ENCODE peak calls at places on chromosomes 7 and 10, in nine cellular contexts. X is GM23248, N is hepatocyte, K is HCT116, D is PC-3, Y is neural progenitor cell, Q is SK-N-SH, P is GM23338, L is MM.1S. F is an unnamed sample.

GRCh38 chr7:151143261-151144015 is 24.1 kb downstream of the GBX1 start:
- DNase-seq in Y (no peak), X (no peak), L (no peak), K (no peak), Q (no peak), P (no peak), N (no peak), D (no peak), F (no peak)

GRCh38 chr7:1839701-1840100 is 169.6 kb downstream of the ELFN1 start:
- DNase-seq in N (no peak), Q (peak; percentile 82), L (no peak), X (no peak), P (no peak), Y (no peak), D (no peak), K (no peak), F (no peak)

GRCh38 chr7:34748244-34749039 is 90.4 kb downstream of the NPSR1 start:
- DNase-seq in N (peak; percentile 81), L (peak; percentile 35), Y (no peak), P (peak; percentile 14), K (peak; percentile 89), D (peak; percentile 97), Q (peak; percentile 19), X (peak; percentile 67), F (no peak)

GRCh38 chr7:97555845-97556431 is 175.9 kb upstream of the TAC1 start:
- DNase-seq in L (no peak), K (no peak), X (no peak), Y (peak; percentile 3), Q (no peak), D (peak; percentile 39), P (peak; percentile 31), N (no peak), F (no peak)

GRCh38 chr10:70932415-70933196 is 44.2 kb upstream of the PCBD1 start:
- DNase-seq in N (peak; percentile 70), Y (no peak), X (peak; percentile 10), K (no peak), Q (peak; percentile 32), P (no peak), L (no peak), D (no peak), F (no peak)

GRCh38 chr7:14714161-14714728 is 188.3 kb downstream of the DGKB start:
- DNase-seq in K (no peak), Y (no peak), P (no peak), L (no peak), D (no peak), X (no peak), Q (no peak), N (no peak), F (no peak)

GRCh38 chr10:52483587-52483986 is 169.5 kb downstream of the DKK1 start:
- DNase-seq in X (no peak), D (no peak), Q (no peak), Y (no peak), N (no peak), L (peak; percentile 84), P (no peak), K (no peak), F (no peak)

GRCh38 chr7:34091330-34091917 is 186.1 kb downstream of the BMPER start:
- DNase-seq in N (peak; percentile 49), L (peak; percentile 59), P (peak; percentile 78), X (peak; percentile 70), Q (peak; percentile 33), D (peak; percentile 63), K (peak; percentile 43), Y (peak; percentile 63), F (peak; percentile 11)

GRCh38 chr7:129949292-129950133 is 3.2 kb downstream of the UBE2H start:
- DNase-seq in X (peak; percentile 91), Y (peak; percentile 64), L (peak; percentile 41), P (peak; percentile 72), Q (peak; percentile 47), N (peak; percentile 62), K (peak; percentile 40), D (peak; percentile 83), F (peak; percentile 26)

GRCh38 chr10:113947138-113948011 is 92.9 kb downstream of the NHLRC2 start:
- DNase-seq in N (peak; percentile 54), K (no peak), X (no peak), Q (peak; percentile 31), P (no peak), L (peak; percentile 19), D (peak; percentile 17), Y (no peak), F (no peak)

GRCh38 chr10:63866075-63866746 is 345.0 kb downstream of the REEP3 start:
- DNase-seq in Q (peak; percentile 74), N (peak; percentile 84), X (peak; percentile 79), Y (peak; percentile 88), K (peak; percentile 56), L (peak; percentile 57), D (peak; percentile 87), P (peak; percentile 91), F (peak; percentile 46)

GRCh38 chr10:124533266-124533665 is 71.6 kb downstream of the LHPP start:
- DNase-seq in D (no peak), K (no peak), Q (no peak), Y (no peak), X (no peak), L (no peak), N (no peak), P (no peak), F (no peak)

GRCh38 chr10:116417821-116418220 is 9.8 kb upstream of the PNLIPRP3 start:
- DNase-seq in N (no peak), L (no peak), D (peak; percentile 5), K (no peak), Y (no peak), X (peak; percentile 36), Q (no peak), P (no peak), F (no peak)

GRCh38 chr7:130887182-130888016 is 153.4 kb upstream of the KLF14 start:
- DNase-seq in N (no peak), X (peak; percentile 91), Q (no peak), K (peak; percentile 80), D (peak; percentile 91), Y (no peak), P (no peak), L (no peak), F (no peak)

GRCh38 chr7:44215531-44215930 is 14.8 kb downstream of the YKT6 start:
- DNase-seq in D (no peak), L (no peak), Y (no peak), P (no peak), N (no peak), X (no peak), K (no peak), Q (peak; percentile 38), F (no peak)

GRCh38 chr7:155947051-155947450 is 134.8 kb upstream of the SHH start:
- DNase-seq in Q (no peak), X (no peak), N (no peak), Y (no peak), K (no peak), P (no peak), D (peak; percentile 85), L (no peak), F (no peak)

GRCh38 chr10:27225642-27226257 is 14.8 kb downstream of the ACBD5 start:
- DNase-seq in Q (no peak), N (no peak), P (no peak), K (no peak), D (no peak), Y (no peak), L (no peak), X (no peak), F (no peak)

GRCh38 chr10:62130948-62131347 is 137.7 kb downstream of the RTKN2 start:
- DNase-seq in L (no peak), Y (no peak), K (no peak), P (no peak), N (no peak), Q (no peak), X (peak; percentile 91), D (peak; percentile 100), F (no peak)
- TF ChIP-seq EZH2phosphoT487 in L (no peak), Y (no peak), K (no peak), P (no peak), N (no peak), Q (no peak), X (no peak), D (no peak), F (no peak)

DNA sequence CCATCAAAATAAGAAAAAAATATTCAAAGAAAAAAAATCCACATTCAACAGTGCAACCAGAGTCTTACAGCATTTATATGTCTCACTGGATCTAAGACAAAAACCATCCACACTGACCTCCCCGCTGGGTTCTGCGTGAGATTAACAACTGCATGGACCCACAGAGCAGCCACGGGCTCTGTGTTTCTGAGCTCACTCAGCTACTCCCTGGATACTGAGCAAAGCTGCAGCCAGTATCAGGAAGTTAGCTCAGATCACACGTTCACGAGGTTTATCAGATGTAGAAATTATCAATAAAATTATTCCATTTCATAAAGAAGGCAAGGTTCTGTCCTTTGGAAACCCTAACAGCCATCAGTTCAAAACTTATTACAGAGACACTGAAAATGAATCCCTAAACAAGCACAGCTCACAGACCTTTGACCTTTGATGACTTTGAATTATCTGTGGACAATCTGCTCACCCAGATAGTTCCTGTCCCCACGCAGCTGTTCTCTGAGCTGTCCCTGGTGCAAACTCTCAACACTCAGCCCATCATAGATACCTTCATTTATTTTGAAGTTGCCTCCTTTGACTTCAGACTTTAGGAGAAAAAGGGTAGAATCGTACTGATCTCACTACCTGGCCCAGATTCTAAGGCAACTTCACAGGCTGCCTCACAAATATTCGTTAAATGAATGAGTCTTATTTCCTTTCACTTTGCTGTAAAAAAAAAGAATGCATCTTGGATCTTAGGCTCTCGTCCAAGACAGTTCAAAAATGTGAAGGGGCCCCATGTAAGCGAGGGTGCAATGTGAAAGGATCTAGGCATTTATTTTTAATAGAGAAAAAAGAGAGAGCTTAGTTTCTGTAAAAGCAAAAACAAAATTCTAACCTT is 67.8 kb upstream of the SVIL start:
- DNase-seq in L (no peak), Y (no peak), D (no peak), N (no peak), P (no peak), X (peak; percentile 19), Q (no peak), K (no peak), F (no peak)
- H3K4me2 ChIP-seq in L (no peak overlapping the region), Y (no peak overlapping the region), D (no peak overlapping the region), N (peak overlapping the region; percentile 42), P (no peak overlapping the region), X (peak overlapping the region; percentile 65), Q (peak overlapping the region; percentile 47), K (no peak overlapping the region), F (no peak overlapping the region)

DNA sequence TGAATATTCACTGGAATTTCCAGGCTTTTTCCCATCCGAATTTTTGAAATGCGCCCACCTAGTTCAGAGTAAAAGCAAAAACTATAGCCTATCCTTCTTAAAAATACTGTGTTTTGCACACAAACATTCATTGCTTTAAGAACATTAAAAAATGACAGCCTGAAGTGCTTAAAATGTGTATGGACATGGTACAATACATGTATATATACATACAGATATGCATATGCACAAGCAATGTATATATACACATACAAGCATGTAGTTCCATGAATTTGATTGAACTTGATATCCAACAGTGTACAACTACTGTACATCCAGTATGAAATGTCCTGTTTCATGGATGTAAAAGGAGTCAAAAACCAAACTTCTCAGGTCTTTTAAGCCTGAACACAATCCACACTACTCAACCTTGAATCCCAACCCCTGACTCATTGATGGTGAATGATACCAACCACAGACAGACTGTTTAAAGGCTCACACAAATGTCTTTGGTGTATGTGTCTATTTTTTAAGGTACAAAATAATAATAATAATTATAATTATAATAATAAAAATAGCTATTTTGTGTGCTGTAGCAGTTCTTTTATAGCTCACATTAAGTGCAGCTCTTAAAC is 14.8 kb downstream of the INHBA start:
- DNase-seq in P (no peak), X (peak; percentile 55), Y (no peak), K (no peak), N (no peak), L (no peak), Q (no peak), D (peak; percentile 58), F (no peak)
- H4K20me1 ChIP-seq in P (no peaks in the 10 kb centered on the region), X (no peaks in the 10 kb centered on the region), Y (no peaks in the 10 kb centered on the region), K (no peaks in the 10 kb centered on the region), N (no peaks in the 10 kb centered on the region), L (no peaks in the 10 kb centered on the region), Q (peaks cover 53% of the 10 kb centered on the region), D (no peaks in the 10 kb centered on the region), F (no peaks in the 10 kb centered on the region)

GRCh38 chr10:76408646-76409045 is 977.2 kb downstream of the LRMDA start:
- DNase-seq in Q (no peak), D (no peak), P (no peak), X (peak; percentile 11), N (no peak), Y (no peak), K (no peak), L (no peak), F (no peak)
- TF ChIP-seq EZH2phosphoT487 in Q (no peak), D (no peak), P (no peak), X (no peak), N (no peak), Y (no peak), K (no peak), L (no peak), F (no peak)

F was measured in OCI-LY7.